ENCODE peak calls at places on chromosomes 11 and 22, in four cellular contexts. A is K562, C is HepG2, K is GM12878. F is an unnamed sample.

GRCh38 chr11:15662285-15662684 is 547.6 kb downstream of the INSC start:
- DNase-seq in K (no peak), A (no peak), C (no peak), F (no peak)

GRCh38 chr11:47775240-47775869 is 8.2 kb upstream of the FNBP4 start:
- DNase-seq in A (peak; percentile 30), C (no peak), K (no peak), F (no peak)

GRCh38 chr22:44449061-44449682 is 48.9 kb downstream of the RTL6 start:
- DNase-seq in K (no peak), C (no peak), A (peak; percentile 25), F (no peak)

GRCh38 chr11:75706260-75706729 is 11.3 kb upstream of the MOGAT2 start:
- DNase-seq in K (no peak), A (peak; percentile 86), C (peak; percentile 65), F (peak; percentile 90)

GRCh38 chr11:11860103-11860979 is 18.6 kb downstream of the USP47 start:
- DNase-seq in A (peak; percentile 38), C (no peak), K (no peak), F (no peak)

GRCh38 chr22:20956258-20957117 is 10.6 kb upstream of the AIFM3 start:
- DNase-seq in A (no peak), C (peak; percentile 53), K (no peak), F (no peak)

GRCh38 chr22:24894998-24895397 is 51.5 kb downstream of the LHFPL7 start:
- DNase-seq in C (peak; percentile 61), A (no peak), K (no peak), F (no peak)

GRCh38 chr22:40238425-40239344 is 61.0 kb downstream of the TNRC6B start:
- DNase-seq in C (no peak), K (no peak), A (no peak), F (no peak)

GRCh38 chr11:36026315-36026968 is 82.6 kb downstream of the LDLRAD3 start:
- DNase-seq in K (no peak), C (no peak), A (no peak), F (no peak)

GRCh38 chr11:120925944-120926343 is 98.0 kb upstream of the TBCEL start:
- DNase-seq in A (no peak), C (no peak), K (peak; percentile 91), F (no peak)

GRCh38 chr22:47196881-47197701 is 434.6 kb downstream of the TBC1D22A start:
- DNase-seq in C (no peak), K (no peak), A (no peak), F (no peak)

GRCh38 chr22:36281726-36282077 is 28.8 kb downstream of the APOL1 start:
- DNase-seq in K (no peak), A (no peak), C (no peak), F (no peak)

GRCh38 chr11:109971184-109971523 is 122.0 kb upstream of the ZC3H12C start:
- DNase-seq in A (no peak), C (no peak), K (no peak), F (no peak)

GRCh38 chr11:123255909-123256308 is 60.9 kb upstream of the CLMP start:
- DNase-seq in C (no peak), K (no peak), A (no peak), F (no peak)

GRCh38 chr11:111429066-111429506 is 50.0 kb upstream of the POU2AF1 start:
- DNase-seq in A (peak; percentile 68), C (peak; percentile 64), K (no peak), F (peak; percentile 50)

GRCh38 chr11:86802601-86803051 is 2.3 kb downstream of the PRSS23 start:
- DNase-seq in K (no peak), C (peak; percentile 40), A (peak; percentile 43), F (peak; percentile 53)

GRCh38 chr11:120432056-120433018 is 79.2 kb upstream of the GRIK4 start:
- DNase-seq in A (peak; percentile 51), K (peak; percentile 33), C (peak; percentile 51), F (no peak)

GRCh38 chr22:35399114-35399677 is 744 bp upstream of the MCM5 start:
- DNase-seq in C (no peak), K (no peak), A (peak; percentile 57), F (peak; percentile 57)

GRCh38 chr11:124199702-124200101 is 16.6 kb downstream of the OR10D3 start:
- DNase-seq in A (no peak), K (no peak), C (no peak), F (no peak)

DNA sequence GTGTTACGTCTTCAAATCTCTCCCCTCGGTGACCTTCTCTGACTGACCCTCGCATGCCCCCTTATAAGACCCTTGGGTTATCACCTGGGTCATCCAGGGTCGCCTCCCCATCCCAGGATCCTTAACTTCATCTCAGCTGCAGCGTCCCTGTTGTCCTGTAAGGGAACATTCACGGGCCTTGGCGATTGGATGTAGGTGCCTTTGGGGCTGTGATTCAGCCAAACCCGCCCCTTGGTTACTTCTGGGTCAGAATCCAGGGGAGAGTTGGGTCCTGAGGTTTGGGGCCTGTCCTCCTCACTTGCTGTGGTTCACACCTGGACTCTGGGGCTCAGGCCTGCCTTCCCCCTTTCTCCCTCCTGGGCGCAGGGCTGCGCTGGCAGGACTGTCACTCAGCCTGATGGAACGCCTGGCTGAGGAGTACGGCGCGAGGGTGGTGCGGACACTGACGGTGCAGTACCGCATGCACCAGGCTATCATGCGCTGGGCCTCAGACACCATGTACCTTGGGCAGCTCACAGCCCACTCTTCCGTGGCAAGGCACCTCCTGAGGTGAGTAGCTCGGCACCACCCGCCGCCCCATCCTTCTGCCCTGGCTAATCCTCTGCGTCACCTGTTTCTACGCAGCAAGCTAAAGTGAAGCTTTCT is 29.4 kb downstream of the IGHMBP2 start:
- DNase-seq in A (no peak), C (no peak), K (no peak), F (no peak)
- TF ChIP-seq BHLHE40 in A (no peak), C (no peak), K (no peak), F (no peak)

DNA sequence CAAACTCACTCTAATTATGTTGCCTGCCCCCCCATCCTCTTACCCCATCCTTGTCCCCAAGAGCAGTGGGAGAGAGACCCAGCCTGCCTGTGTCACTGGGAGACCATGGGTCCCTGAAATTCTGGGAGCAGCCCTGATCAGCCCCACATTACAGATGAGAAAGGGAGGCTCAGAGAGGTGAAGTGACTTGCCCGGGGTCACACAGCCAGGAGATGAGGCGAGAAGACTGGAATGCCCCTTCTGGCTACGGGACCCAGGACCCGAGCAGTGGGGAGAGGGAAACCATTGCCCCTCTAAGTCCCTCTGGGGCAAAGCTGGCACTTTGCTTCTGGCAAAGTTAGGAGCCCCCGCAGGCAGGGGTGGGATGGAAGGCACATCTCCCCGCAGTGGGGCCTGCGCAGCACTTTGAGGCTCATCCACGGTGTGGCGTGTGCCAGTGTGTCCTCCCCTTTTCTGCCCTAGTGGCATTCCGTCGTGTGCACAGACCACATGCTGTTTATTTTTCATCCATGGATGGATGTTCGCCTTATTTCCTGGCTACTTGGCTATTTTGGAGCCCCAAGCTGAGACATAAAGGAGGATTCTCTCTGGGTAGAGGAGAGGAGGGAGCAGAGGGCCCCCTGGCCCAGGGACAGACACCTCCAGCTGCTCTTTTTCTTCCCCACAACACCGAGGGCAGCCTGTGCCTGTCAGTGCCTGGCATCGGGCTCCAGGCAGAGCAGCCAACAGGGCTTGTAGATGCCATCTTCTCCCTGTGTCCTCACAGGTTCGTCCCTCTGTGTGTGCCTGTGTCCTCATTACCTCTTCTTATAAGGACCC is 3.7 kb upstream of the FGF3 start:
- DNase-seq in A (no peak), K (no peak), C (no peak), F (no peak)
- TF ChIP-seq TARDBP in A (no peak), K (no peak), C (no peak), F (no peak)

GRCh38 chr11:92267968-92268367 is 43.4 kb downstream of the FAT3 start:
- DNase-seq in A (no peak), K (no peak), C (no peak), F (no peak)

GRCh38 chr11:92266821-92267220 is 42.2 kb downstream of the FAT3 start:
- DNase-seq in A (no peak), C (peak; percentile 2), K (no peak), F (no peak)

GRCh38 chr11:92269841-92270240 is 45.2 kb downstream of the FAT3 start:
- DNase-seq in C (no peak), A (no peak), K (no peak), F (no peak)

GRCh38 chr11:92268546-92268945 is 43.9 kb downstream of the FAT3 start:
- DNase-seq in K (no peak), C (no peak), A (no peak), F (no peak)

DNA sequence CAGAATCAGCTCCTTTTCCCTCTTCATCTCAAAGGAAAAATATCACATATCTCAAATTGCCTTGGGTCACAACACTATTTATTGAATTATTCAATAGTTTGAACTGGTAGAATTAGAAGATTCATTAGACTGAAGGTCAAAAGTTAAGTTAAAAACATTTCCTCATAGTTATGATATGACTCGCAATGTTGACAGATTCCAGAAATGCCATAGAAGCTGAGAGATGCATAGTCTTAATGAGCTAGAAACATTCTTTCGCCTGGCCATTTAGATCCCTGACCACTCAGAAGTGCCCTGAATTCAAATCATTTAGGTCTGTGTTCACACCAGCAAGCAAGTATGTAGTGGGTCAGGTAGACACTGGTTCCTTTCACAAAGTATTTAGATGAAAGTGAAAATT is 44.4 kb downstream of the FAT3 start:
- DNase-seq in K (no peak), A (no peak), C (peak; percentile 4), F (no peak)
- TF ChIP-seq SP1 in K (no peak), A (no peak), C (no peak), F (no peak)

GRCh38 chr11:62295504-62295903 is 3.4 kb downstream of the SCGB1D4 start:
- DNase-seq in C (peak; percentile 23), K (no peak), A (peak; percentile 11), F (no peak)
- TF ChIP-seq BHLHE40 in C (no peak), K (peak; percentile 79), A (no peak), F (no peak)

DNA sequence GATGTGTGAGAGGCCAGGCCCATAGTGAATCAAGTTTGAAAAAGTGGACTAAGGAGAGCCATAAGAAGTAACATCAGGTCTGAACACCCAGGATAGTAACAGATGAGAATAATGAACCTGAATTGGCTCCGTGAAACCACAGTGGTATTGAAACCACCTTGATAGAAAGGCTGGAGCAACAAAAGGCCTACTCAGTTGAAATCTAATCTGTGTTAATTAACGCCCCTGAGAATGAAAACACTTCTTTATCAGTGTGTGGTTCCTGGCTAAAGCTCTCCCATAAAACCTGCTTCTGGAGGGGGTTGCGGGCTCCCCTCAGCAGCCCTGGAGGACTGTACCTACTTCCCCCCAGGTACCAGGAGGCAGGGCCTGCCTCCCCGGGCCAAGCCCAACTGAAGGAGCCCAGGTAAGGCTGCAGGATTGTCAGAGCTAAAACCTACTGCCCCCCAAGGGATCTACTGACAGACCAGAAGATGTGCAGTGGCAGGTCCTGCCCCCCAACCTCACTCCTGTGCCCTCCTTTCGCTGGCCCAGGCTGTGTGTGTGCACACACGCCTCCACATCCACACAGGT is 54.6 kb downstream of the PLEKHA7 start:
- DNase-seq in C (no peak), K (no peak), A (no peak), F (no peak)
- TF ChIP-seq TARDBP in C (no peak), K (no peak), A (no peak), F (no peak)